ENCODE peak calls at places on chromosomes 5 and 9, in six cellular contexts. J is H9; N is activated T-helper 1 cell treated with anti-CD3 and anti-CD28 coated beads, Interleukin-2, amount 50 U/mL, for 16 hours; Y is BJ; M is naive B cell; O is SHP77. Z is an unnamed sample.

GRCh38 chr5:179381691-179382090 is 36.4 kb upstream of the ADAMTS2 start:
- DNase-seq in J (peak), N (no peak), Y (no peak), M (no peak), O (no peak), Z (no peak)

GRCh38 chr5:105581988-105582690 is 2019.5 kb upstream of the NUDT12 start:
- DNase-seq in J (no peak), N (no peak), Y (no peak), M (no peak), O (no peak), Z (no peak)

GRCh38 chr5:116959843-116960242 is 385.2 kb upstream of the SEMA6A start:
- DNase-seq in J (no peak), N (no peak), Y (no peak), M (no peak), O (no peak), Z (no peak)

GRCh38 chr9:113380869-113381378 is 4.1 kb upstream of the HDHD3 start:
- DNase-seq in J (no peak), N (no peak), Y (no peak), M (no peak), O (no peak), Z (no peak)

GRCh38 chr9:70485273-70485858 is 70.9 kb upstream of the KLF9 start:
- DNase-seq in J (no peak), N (no peak), Y (no peak), M (no peak), O (no peak), Z (no peak)

GRCh38 chr5:77859306-77859705 is 83.2 kb upstream of the TBCA start:
- DNase-seq in J (no peak), N (no peak), Y (no peak), M (no peak), O (no peak), Z (no peak)

GRCh38 chr5:132464155-132464939 is 26.2 kb downstream of the IRF1 start:
- DNase-seq in J (no peak), N (no peak), Y (no peak), M (no peak), O (no peak), Z (no peak)

GRCh38 chr9:119611564-119611963 is 242.3 kb upstream of the BRINP1 start:
- DNase-seq in J (no peak), N (no peak), Y (no peak), M (no peak), O (no peak), Z (no peak)

GRCh38 chr5:177403194-177403825 is 2.8 kb upstream of the PFN3 start:
- DNase-seq in J (peak), N (peak), Y (no peak), M (peak), O (no peak), Z (peak)

GRCh38 chr5:40391642-40392041 is 288.1 kb upstream of the PTGER4 start:
- DNase-seq in J (no peak), N (no peak), Y (no peak), M (no peak), O (no peak), Z (no peak)

GRCh38 chr5:86143837-86144236 is 473.9 kb upstream of the COX7C start:
- DNase-seq in J (no peak), N (no peak), Y (no peak), M (no peak), O (peak), Z (no peak)

GRCh38 chr5:131610198-131611063 is 24.6 kb downstream of the RAPGEF6 start:
- DNase-seq in J (no peak), N (no peak), Y (no peak), M (no peak), O (no peak), Z (no peak)

GRCh38 chr9:120439147-120439546 is 140.8 kb downstream of the CDK5RAP2 start:
- DNase-seq in J (peak), N (no peak), Y (no peak), M (no peak), O (peak), Z (no peak)

Z was measured in central memory CD8-positive, alpha-beta T cell.